ENCODE peak calls at places on chromosomes 13 and 19, in five cellular contexts. F is fibroblast of the aortic adventitia, X is OCI-LY7, A is transverse colon, U is heart right ventricle. Y is an unnamed sample.
A peak's percentile ranks its signal among the peaks of the same experiment; 100 is the strongest.

GRCh38 chr13:28325022-28325421 is 169.9 kb downstream of the FLT1 start:
- DNase-seq in F (peak; percentile 50), X (no peak), A (no peak), U (no peak), Y (peak; percentile 56)

GRCh38 chr13:109672545-109672944 is 113.8 kb downstream of the IRS2 start:
- DNase-seq in F (no peak), X (no peak), A (no peak), U (no peak), Y (no peak)

GRCh38 chr13:76754414-76754813 is 131.8 kb downstream of the KCTD12 start:
- DNase-seq in F (peak; percentile 79), X (no peak), A (no peak), U (no peak), Y (peak; percentile 95)

GRCh38 chr19:40813182-40813581 is 14.2 kb downstream of the EGLN2 start:
- DNase-seq in F (peak; percentile 57), X (no peak), A (no peak), U (no peak), Y (peak; percentile 54)

GRCh38 chr13:33676700-33677048 is 141.3 kb upstream of the RFC3 start:
- DNase-seq in F (peak; percentile 41), X (peak; percentile 37), A (peak; percentile 58), U (peak; percentile 30), Y (peak; percentile 67)

GRCh38 chr19:14138576-14139265 is 2.3 kb upstream of the ASF1B start:
- DNase-seq in F (peak; percentile 48), X (no peak), A (no peak), U (no peak), Y (peak; percentile 47)

GRCh38 chr13:81671103-81671502 is 1330.2 kb upstream of the SPRY2 start:
- DNase-seq in F (no peak), X (no peak), A (no peak), U (no peak), Y (no peak)

GRCh38 chr19:49436381-49437017 is 4.8 kb downstream of the SLC17A7 start:
- DNase-seq in F (no peak), X (peak; percentile 86), A (no peak), U (no peak), Y (no peak)

GRCh38 chr19:50933640-50934039 is 19.2 kb downstream of the KLK5 start:
- DNase-seq in F (peak; percentile 43), X (no peak), A (no peak), U (no peak), Y (peak; percentile 29)

GRCh38 chr19:10271543-10272086 is 695 bp downstream of the ICAM1 start:
- DNase-seq in F (peak; percentile 37), X (peak; percentile 90), A (peak; percentile 43), U (no peak), Y (peak; percentile 46)

GRCh38 chr19:958967-959685 is 25.0 kb upstream of the WDR18 start:
- DNase-seq in F (no peak), X (no peak), A (no peak), U (no peak), Y (peak; percentile 36)

GRCh38 chr13:97659602-97660001 is 225.6 kb downstream of the RAP2A start:
- DNase-seq in F (peak; percentile 16), X (no peak), A (no peak), U (no peak), Y (peak; percentile 56)

GRCh38 chr13:33087091-33087490 is 70.9 kb downstream of the KL start:
- DNase-seq in F (no peak), X (no peak), A (no peak), U (no peak), Y (peak; percentile 25)

GRCh38 chr13:99870541-99870940 is 101.0 kb downstream of the ZIC5 start:
- DNase-seq in F (no peak), X (no peak), A (no peak), U (no peak), Y (no peak)

GRCh38 chr19:19549804-19550453 is 11.9 kb downstream of the CILP2 start:
- DNase-seq in F (no peak), X (no peak), A (no peak), U (no peak), Y (no peak)

GRCh38 chr19:11091343-11092153 is 2.3 kb downstream of the LDLR start:
- DNase-seq in F (peak; percentile 90), X (no peak), A (peak; percentile 79), U (no peak), Y (peak; percentile 96)

GRCh38 chr13:76808927-76809326 is 77.3 kb downstream of the KCTD12 start:
- DNase-seq in F (peak; percentile 86), X (no peak), A (no peak), U (no peak), Y (peak; percentile 64)

GRCh38 chr19:14767466-14767971 is 10.8 kb downstream of the ADGRE2 start:
- DNase-seq in F (no peak), X (no peak), A (no peak), U (no peak), Y (no peak)

GRCh38 chr19:2661615-2662014 is 40.9 kb downstream of the GNG7 start:
- DNase-seq in F (no peak), X (peak; percentile 59), A (no peak), U (no peak), Y (no peak)

GRCh38 chr13:27967203-27967735 is 1.8 kb downstream of the CDX2 start:
- DNase-seq in F (no peak), X (no peak), A (no peak), U (no peak), Y (no peak)

GRCh38 chr13:37263881-37264280 is 158.4 kb upstream of the CSNK1A1L start:
- DNase-seq in F (no peak), X (no peak), A (no peak), U (no peak), Y (no peak)

GRCh38 chr13:91664036-91664435 is 265.6 kb downstream of the GPC5 start:
- DNase-seq in F (no peak), X (no peak), A (peak; percentile 12), U (no peak), Y (no peak)

GRCh38 chr13:23687614-23688013 is 117.4 kb downstream of the TNFRSF19 start:
- DNase-seq in F (no peak), X (no peak), A (no peak), U (no peak), Y (no peak)

GRCh38 chr13:70889163-70889562 is 780.9 kb upstream of the KLHL1 start:
- DNase-seq in F (no peak), X (no peak), A (no peak), U (no peak), Y (no peak)
- H3K4me3 ChIP-seq in F (no peak overlapping the region), X (no peak overlapping the region), A (no peak overlapping the region), U (no peak overlapping the region), Y (no peak overlapping the region)

GRCh38 chr13:44410328-44410859 is 36.8 kb downstream of the SERP2 start:
- DNase-seq in F (no peak), X (peak; percentile 4), A (peak; percentile 40), U (no peak), Y (no peak)
- TF ChIP-seq CTCF in F (no peak), X (peak; percentile 47), A (no peak), U (no peak), Y (no peak)

DNA sequence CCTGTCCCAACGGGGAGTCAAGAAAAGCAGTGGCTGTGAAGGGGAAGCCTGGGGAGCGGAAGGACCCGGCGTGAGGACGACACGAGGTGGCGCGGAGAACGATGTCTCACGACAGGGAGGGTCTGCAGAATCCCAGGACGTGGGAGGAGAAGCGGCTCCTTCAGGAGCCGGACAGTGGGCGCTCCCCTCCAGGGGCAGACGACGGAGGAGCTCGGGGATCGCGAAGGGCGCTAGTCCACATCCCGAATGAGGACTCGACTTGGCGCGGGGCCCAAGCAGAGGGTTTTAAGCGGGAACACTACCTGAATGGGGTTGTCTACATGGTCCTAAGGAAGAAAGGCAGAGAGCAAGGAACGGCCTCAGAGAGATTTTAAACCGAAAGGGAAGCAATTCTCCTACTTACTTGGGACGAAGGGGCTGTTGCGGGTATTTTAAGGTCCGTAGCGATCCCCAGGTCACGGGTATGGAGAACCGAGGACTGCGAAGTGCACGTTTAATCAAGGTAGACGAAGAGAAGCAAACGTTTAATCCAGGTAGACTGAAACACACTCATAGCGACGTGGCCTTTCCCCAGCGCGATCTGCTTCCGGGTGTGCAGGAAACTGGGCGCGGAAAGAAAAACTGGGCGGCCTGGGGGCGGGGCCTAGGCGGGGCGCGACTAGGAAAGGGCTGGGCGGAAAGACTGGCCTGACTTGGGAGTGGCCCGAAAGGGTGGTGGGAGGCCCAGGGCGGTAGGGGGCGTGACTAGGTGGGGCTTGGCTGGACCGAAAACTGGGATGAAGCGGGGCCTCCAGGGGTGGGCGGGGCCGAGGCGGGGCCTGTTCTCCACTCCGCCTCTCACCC is at the start of gene ZNF841:
- DNase-seq in F (peak; percentile 94), X (no peak), A (peak; percentile 94), U (peak; percentile 97), Y (peak; percentile 96)
- H3K4me3 ChIP-seq in F (peak within 1 kb of the TSS; percentile 95), X (no peak within 1 kb of the TSS), A (peak within 1 kb of the TSS; percentile 82), U (peak within 1 kb of the TSS; percentile 98), Y (peak within 1 kb of the TSS; percentile 100)

DNA sequence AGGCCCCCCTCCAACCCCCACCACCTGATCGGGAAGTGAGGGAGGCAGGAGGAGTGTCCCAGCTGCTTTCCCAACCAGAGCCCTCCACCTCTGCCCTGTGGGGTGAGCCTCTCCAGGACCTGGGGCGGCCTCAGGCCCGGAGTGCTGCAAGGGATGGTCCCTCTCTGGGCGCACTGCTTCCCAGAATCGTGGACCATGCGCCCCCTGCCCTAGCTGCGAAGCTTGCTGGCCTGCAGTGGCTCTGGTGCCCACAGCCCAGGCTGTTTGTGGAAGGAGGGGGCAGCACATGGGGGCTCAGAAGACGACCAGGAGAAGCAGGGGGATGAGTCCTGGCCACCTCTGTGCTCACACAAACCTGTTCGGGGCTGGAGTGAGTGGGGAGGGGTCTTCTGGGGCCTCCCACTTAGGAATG is 33.6 kb downstream of the CEBPG start:
- DNase-seq in F (no peak), X (no peak), A (no peak), U (no peak), Y (no peak)
- TF ChIP-seq CTCF in F (no peak), X (no peak), A (no peak), U (no peak), Y (no peak)

DNA sequence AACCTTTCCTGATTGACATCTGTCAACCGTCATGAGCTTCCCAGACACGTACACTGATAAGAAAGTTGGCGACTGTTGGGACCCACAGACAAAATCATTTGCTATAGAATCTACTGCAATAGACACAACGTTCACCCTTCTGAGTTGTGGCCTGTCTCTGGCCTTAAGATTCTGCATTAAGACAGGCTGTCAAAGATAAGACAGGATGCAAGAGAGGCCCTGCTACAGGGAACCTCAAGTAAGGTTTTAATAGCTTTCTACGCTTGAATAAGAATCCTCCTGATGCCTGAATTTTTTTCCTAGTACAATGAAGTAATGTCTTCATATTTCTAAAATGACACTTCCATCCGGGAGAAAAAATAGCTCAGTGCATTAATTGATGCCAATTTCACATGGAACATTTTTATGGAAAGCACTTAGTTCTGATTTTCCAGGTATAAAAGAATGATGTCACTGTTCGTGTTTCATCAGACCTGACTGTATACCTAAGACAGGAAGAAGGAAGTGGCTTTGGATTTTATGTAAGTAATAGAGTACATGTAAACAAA is 275.3 kb upstream of the GPC6 start:
- DNase-seq in F (peak; percentile 17), X (no peak), A (no peak), U (no peak), Y (peak; percentile 63)
- H3K4me3 ChIP-seq in F (no peak overlapping the region), X (no peak overlapping the region), A (no peak overlapping the region), U (no peak overlapping the region), Y (no peak overlapping the region)